ENCODE peak calls at places on chromosomes 1 and 21, in eight cellular contexts. K is smooth muscle cell of the brain vasculature; Y is AG20443; W is right cardiac atrium; J is stimulated activated naive CD4-positive, alpha-beta T cell; X is stimulated activated naive B cell treated with anti-CD40 and anti-IgM and Interleukin-4, amounts not matched to agents 10 μg/mL and 1 μg/mL and 100 μg/mL, for 72 hours; E is CD4-positive, alpha-beta T cell; Z is lower lobe of right lung. B is an unnamed sample.

GRCh38 chr1:77139389-77139788 is 79.8 kb downstream of the PIGK start:
- DNase-seq in K (no peak), W (no peak), J (no peak), E (no peak), Y (no peak), X (no peak), Z (no peak), B (no peak)

GRCh38 chr1:53551428-53551995 is 92.3 kb downstream of the DMRTB1 start:
- DNase-seq in K (no peak), X (no peak), Y (no peak), W (peak), J (no peak), Z (peak), E (peak), B (no peak)

GRCh38 chr1:2330511-2331199 is 60.7 kb downstream of the MORN1 start:
- DNase-seq in K (peak), J (no peak), Y (peak), W (peak), X (no peak), E (no peak), Z (peak), B (no peak)

GRCh38 chr1:9371391-9371935 is 78.8 kb downstream of the SPSB1 start:
- DNase-seq in K (peak), X (no peak), E (no peak), J (no peak), W (peak), Z (no peak), Y (peak), B (peak)

GRCh38 chr1:13930151-13930550 is 230.2 kb downstream of the PRDM2 start:
- DNase-seq in W (no peak), E (no peak), Z (no peak), Y (no peak), X (no peak), J (no peak), K (no peak), B (no peak)

GRCh38 chr1:3035871-3036645 is 14.8 kb downstream of the ACTRT2 start:
- DNase-seq in E (no peak), Y (no peak), X (no peak), J (no peak), Z (no peak), K (no peak), W (peak), B (no peak)

GRCh38 chr1:1298861-1299685 is 8.7 kb downstream of the ACAP3 start:
- DNase-seq in W (no peak), E (no peak), X (no peak), Y (no peak), K (no peak), Z (no peak), J (no peak), B (no peak)

GRCh38 chr21:34166468-34166867 is 93.1 kb downstream of the MRPS6 start:
- DNase-seq in J (no peak), Z (no peak), X (no peak), Y (no peak), W (no peak), E (no peak), K (no peak), B (peak)

GRCh38 chr1:210464519-210465039 is 135.9 kb downstream of the HHAT start:
- DNase-seq in W (no peak), X (no peak), E (no peak), Z (peak), J (no peak), Y (no peak), K (no peak), B (peak)

B was measured in Caki2.